ENCODE peak calls at places on chromosome 6, in four cellular contexts. A, N, Z and Q are unnamed samples.

GRCh38 chr6:64224819-64225218 is 589.2 kb downstream of the PHF3 start:
- DNase-seq in Z (no peak), N (no peak), A (no peak), Q (peak; percentile 78)

GRCh38 chr6:15800821-15801617 is 138.2 kb upstream of the DTNBP1 start:
- DNase-seq in N (no peak), A (no peak), Z (no peak), Q (no peak)

GRCh38 chr6:108559884-108560462 is 744 bp upstream of the FOXO3 start:
- DNase-seq in A (peak; percentile 88), Z (peak; percentile 77), N (peak; percentile 27), Q (peak; percentile 76)

GRCh38 chr6:71979911-71980310 is 93.6 kb downstream of the RIMS1 start:
- DNase-seq in Z (no peak), N (no peak), A (no peak), Q (no peak)

GRCh38 chr6:155521719-155522118 is 66.1 kb upstream of the NOX3 start:
- DNase-seq in A (no peak), Z (no peak), N (no peak), Q (no peak)

GRCh38 chr6:21653902-21654301 is 60.4 kb downstream of the SOX4 start:
- DNase-seq in N (no peak), A (no peak), Z (no peak), Q (no peak)

GRCh38 chr6:85678000-85678601 is 35.4 kb upstream of the SYNCRIP start:
- DNase-seq in A (peak; percentile 9), Z (no peak), N (no peak), Q (peak; percentile 51)

GRCh38 chr6:149934249-149935156 is 7.3 kb upstream of the ULBP2 start:
- DNase-seq in A (peak; percentile 75), N (peak; percentile 70), Z (peak; percentile 71), Q (peak; percentile 40)

GRCh38 chr6:143701343-143702234 is 23.8 kb downstream of the PHACTR2 start:
- DNase-seq in Z (no peak), N (no peak), A (peak; percentile 34), Q (no peak)

GRCh38 chr6:157675859-157676640 is 147.0 kb upstream of the SNX9 start:
- DNase-seq in N (no peak), Z (no peak), A (no peak), Q (no peak)

GRCh38 chr6:16136536-16137450 is 7.9 kb downstream of the MYLIP start:
- DNase-seq in A (peak; percentile 88), N (no peak), Z (no peak), Q (no peak)

GRCh38 chr6:160750276-160750689 is 48.2 kb downstream of the PLG start:
- DNase-seq in N (no peak), Z (peak; percentile 52), A (no peak), Q (peak; percentile 81)

GRCh38 chr6:160349837-160350236 is 1.7 kb downstream of the SLC22A3 start:
- DNase-seq in N (no peak), A (no peak), Z (no peak), Q (no peak)

GRCh38 chr6:26497610-26498009 is 2.5 kb upstream of the BTN1A1 start:
- DNase-seq in N (no peak), A (no peak), Z (no peak), Q (no peak)

GRCh38 chr6:30703011-30703410 is 12.2 kb upstream of the NRM start:
- DNase-seq in Z (no peak), A (no peak), N (no peak), Q (no peak)

GRCh38 chr6:134707342-134707982 is 242.4 kb downstream of the ALDH8A1 start:
- DNase-seq in Z (peak; percentile 3), A (peak; percentile 61), N (no peak), Q (peak; percentile 55)

GRCh38 chr6:15400572-15401004 is 154.7 kb downstream of the JARID2 start:
- DNase-seq in Z (peak; percentile 68), A (peak; percentile 32), N (no peak), Q (peak; percentile 40)

GRCh38 chr6:25925808-25926325 is 4.6 kb downstream of the SLC17A2 start:
- DNase-seq in Z (no peak), A (no peak), N (no peak), Q (no peak)

GRCh38 chr6:42199106-42199981 is 4.6 kb upstream of the GUCA1B start:
- DNase-seq in Z (no peak), A (peak; percentile 58), N (no peak), Q (no peak)

GRCh38 chr6:132587462-132587861 is 2.1 kb downstream of the TAAR5 start:
- DNase-seq in N (no peak), Z (no peak), A (no peak), Q (no peak)

GRCh38 chr6:484086-484728 is 92.7 kb downstream of the IRF4 start:
- DNase-seq in N (no peak), Z (peak; percentile 6), A (no peak), Q (no peak)

GRCh38 chr6:101000334-101000733 is 119.2 kb upstream of the ASCC3 start:
- DNase-seq in Z (no peak), N (no peak), A (no peak), Q (no peak)

GRCh38 chr6:130560231-130560630 is 194.4 kb downstream of the TMEM200A start:
- DNase-seq in A (peak; percentile 54), N (no peak), Z (no peak), Q (no peak)

GRCh38 chr6:107642348-107643347 is 152.7 kb downstream of the SOBP start:
- DNase-seq in N (no peak), Z (no peak), A (no peak), Q (no peak)

GRCh38 chr6:139588076-139588639 is 213.7 kb upstream of the CITED2 start:
- DNase-seq in Z (peak; percentile 92), A (peak; percentile 71), N (no peak), Q (peak; percentile 42)

GRCh38 chr6:19454296-19454998 is 382.7 kb upstream of the ID4 start:
- DNase-seq in Z (no peak), A (no peak), N (no peak), Q (no peak)

GRCh38 chr6:164404802-164405488 is 904.5 kb downstream of the C6orf118 start:
- DNase-seq in N (no peak), Z (no peak), A (no peak), Q (no peak)

GRCh38 chr6:2913621-2914317 is 10.7 kb upstream of the SERPINB9 start:
- DNase-seq in Z (no peak), N (no peak), A (no peak), Q (no peak)

GRCh38 chr6:44052419-44053011 is 74.7 kb downstream of the MRPL14 start:
- DNase-seq in Z (no peak), N (no peak), A (peak; percentile 75), Q (no peak)

GRCh38 chr6:151904631-151905030 is 97.1 kb downstream of the ESR1 start:
- DNase-seq in A (no peak), N (no peak), Z (no peak), Q (no peak)

GRCh38 chr6:57432919-57433684 is 115.7 kb downstream of the PRIM2 start:
- DNase-seq in N (no peak), Z (no peak), A (no peak), Q (no peak)

GRCh38 chr6:45590225-45590624 is 212.5 kb upstream of the SUPT3H start:
- DNase-seq in A (peak; percentile 83), Z (no peak), N (no peak), Q (no peak)

GRCh38 chr6:21244897-21245470 is 348.6 kb upstream of the SOX4 start:
- DNase-seq in Z (no peak), A (no peak), N (no peak), Q (no peak)

GRCh38 chr6:30565772-30566171 is 5.5 kb upstream of the ABCF1 start:
- DNase-seq in N (no peak), Z (no peak), A (no peak), Q (no peak)